ENCODE peak calls at places on chromosomes 13 and 19, in eight cellular contexts. D, A, J, C, F, K, G and X are unnamed samples.

GRCh38 chr19:41599175-41599966 is 23.4 kb downstream of the CEACAM21 start:
- DNase-seq in F (no peak), D (no peak), C (peak; percentile 60), J (no peak), G (no peak), A (peak; percentile 71), K (no peak), X (no peak)

GRCh38 chr19:52935434-52935833 is 12.2 kb upstream of the ZNF888 start:
- DNase-seq in K (no peak), F (no peak), J (no peak), G (no peak), D (no peak), C (no peak), A (no peak), X (no peak)

GRCh38 chr19:1052349-1052967 is 12.6 kb downstream of the ABCA7 start:
- DNase-seq in K (no peak), G (no peak), C (no peak), F (no peak), A (no peak), D (no peak), J (no peak), X (no peak)

GRCh38 chr19:50719566-50719965 is at the start of gene SHANK1:
- DNase-seq in A (peak; percentile 80), F (no peak), G (no peak), K (no peak), C (peak; percentile 85), D (no peak), J (no peak), X (no peak)

GRCh38 chr19:58394821-58395219 is 636 bp upstream of the RNF225 start:
- DNase-seq in F (no peak), A (no peak), G (no peak), K (no peak), C (no peak), D (no peak), J (no peak), X (no peak)

GRCh38 chr19:47239610-47240296 is 8.8 kb upstream of the BBC3 start:
- DNase-seq in D (peak; percentile 53), A (peak; percentile 87), F (no peak), G (no peak), C (peak; percentile 84), J (peak; percentile 66), K (peak; percentile 62), X (no peak)

GRCh38 chr19:6717441-6717971 is 2.9 kb downstream of the C3 start:
- DNase-seq in G (no peak), K (no peak), C (peak; percentile 38), F (no peak), J (no peak), D (no peak), A (no peak), X (no peak)

GRCh38 chr13:41061914-41062837 is 867 bp downstream of the WBP4 start:
- DNase-seq in G (no peak), J (no peak), F (no peak), D (no peak), A (no peak), K (no peak), C (peak; percentile 76), X (no peak)

GRCh38 chr19:35521124-35521743 is 6.9 kb downstream of the SBSN start:
- DNase-seq in D (no peak), F (no peak), A (peak; percentile 69), G (no peak), K (no peak), J (no peak), C (peak; percentile 70), X (no peak)

GRCh38 chr13:113291129-113291528 is 5.9 kb upstream of the LAMP1 start:
- DNase-seq in D (no peak), J (no peak), C (no peak), K (no peak), A (no peak), G (no peak), F (no peak), X (no peak)

GRCh38 chr13:102825921-102826706 is 19.7 kb upstream of the ERCC5 start:
- DNase-seq in C (peak; percentile 28), D (no peak), J (no peak), F (no peak), K (no peak), A (no peak), G (no peak), X (no peak)

GRCh38 chr13:97600438-97601080 is 166.6 kb downstream of the RAP2A start:
- DNase-seq in D (no peak), F (no peak), C (no peak), J (no peak), K (no peak), G (no peak), A (no peak), X (no peak)

GRCh38 chr13:32587014-32587773 is 942 bp downstream of the PDS5B start:
- DNase-seq in A (peak; percentile 82), G (peak; percentile 59), F (peak; percentile 75), C (peak; percentile 76), K (peak; percentile 85), D (peak; percentile 44), J (peak; percentile 70), X (peak; percentile 73)

GRCh38 chr13:37491661-37492060 is 106.9 kb downstream of the POSTN start:
- DNase-seq in A (no peak), G (no peak), F (no peak), J (no peak), K (no peak), D (no peak), C (no peak), X (no peak)

GRCh38 chr19:53308339-53308811 is 25.2 kb upstream of the ZNF845 start:
- DNase-seq in K (peak; percentile 17), F (no peak), C (peak; percentile 96), G (no peak), D (no peak), A (peak; percentile 90), J (no peak), X (no peak)

GRCh38 chr19:31349160-31349881 is at the start of gene TSHZ3:
- DNase-seq in D (peak; percentile 44), F (peak; percentile 67), J (peak; percentile 91), K (peak; percentile 50), G (no peak), C (peak; percentile 85), A (peak; percentile 89), X (peak; percentile 76)

GRCh38 chr13:73618275-73618865 is 515.8 kb downstream of the KLF12 start:
- DNase-seq in D (no peak), C (peak; percentile 13), F (peak; percentile 66), G (no peak), A (no peak), K (peak; percentile 34), J (no peak), X (no peak)

DNA sequence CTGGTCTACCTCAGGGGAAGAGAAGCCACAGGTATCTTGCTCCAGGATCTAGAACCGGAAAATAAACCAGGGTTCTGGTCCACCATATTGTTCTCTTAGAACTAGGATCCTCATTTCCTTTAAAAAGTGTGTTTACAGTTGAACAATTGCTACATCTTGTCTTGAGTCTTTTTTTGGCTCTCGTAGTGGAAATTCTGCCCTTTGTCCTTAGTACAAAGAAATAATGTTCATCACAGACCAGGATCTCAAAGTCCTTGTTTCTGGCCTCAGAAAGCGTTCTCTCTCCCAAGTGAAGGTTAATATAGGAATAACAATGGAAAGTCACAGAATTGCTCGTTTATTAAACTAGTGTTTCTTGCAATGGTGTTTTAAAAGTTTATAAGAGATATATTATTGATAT is 20.8 kb downstream of the KLF2 start:
- DNase-seq in J (no peak), C (no peak), F (no peak), G (no peak), K (no peak), A (no peak), D (no peak), X (no peak)
- H3K27ac ChIP-seq in J (peak overlapping the region; percentile 64), C (no peak overlapping the region), F (no peak overlapping the region), G (no peak overlapping the region), K (no peak overlapping the region), A (no peak overlapping the region), D (no peak overlapping the region), X (no peak overlapping the region)

DNA sequence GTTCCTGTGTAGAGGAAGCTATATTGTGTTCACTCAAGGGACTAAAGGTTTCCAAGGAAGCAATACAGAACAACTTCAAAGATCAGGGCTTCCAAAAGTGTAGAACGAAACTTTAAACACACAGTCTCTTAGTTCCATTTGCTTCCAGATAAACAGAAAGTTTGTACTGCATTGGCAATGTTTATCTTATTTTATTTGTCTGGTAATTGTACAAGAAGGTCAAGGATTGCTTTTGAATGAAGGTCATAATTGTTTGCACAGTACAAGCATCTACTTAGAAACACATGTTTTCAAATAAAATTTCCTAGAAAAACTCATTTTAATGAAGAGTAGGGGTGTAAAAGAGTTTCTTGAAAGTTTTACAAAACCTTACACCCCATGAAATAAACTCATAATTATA is 712.7 kb upstream of the SGCG start:
- DNase-seq in J (no peak), G (no peak), K (no peak), A (no peak), F (no peak), C (no peak), D (no peak), X (no peak)
- H3K27ac ChIP-seq in J (no peak overlapping the region), G (no peak overlapping the region), K (no peak overlapping the region), A (no peak overlapping the region), F (no peak overlapping the region), C (no peak overlapping the region), D (no peak overlapping the region), X (no peak overlapping the region)

GRCh38 chr19:8490873-8491272 is 11.6 kb downstream of the PRAM1 start:
- DNase-seq in D (no peak), J (no peak), K (no peak), G (no peak), F (no peak), C (no peak), A (no peak), X (no peak)

GRCh38 chr19:8488351-8488750 is 14.1 kb downstream of the PRAM1 start:
- DNase-seq in F (no peak), J (no peak), A (no peak), G (no peak), D (no peak), C (no peak), K (no peak), X (no peak)

GRCh38 chr19:8491574-8491973 is 10.9 kb downstream of the PRAM1 start:
- DNase-seq in K (no peak), G (no peak), J (no peak), C (peak; percentile 65), A (peak; percentile 70), F (no peak), D (no peak), X (no peak)

GRCh38 chr19:8490395-8490760 is 12.1 kb downstream of the PRAM1 start:
- DNase-seq in K (no peak), F (no peak), C (peak; percentile 36), A (no peak), J (no peak), G (no peak), D (no peak), X (no peak)

GRCh38 chr19:8489591-8490394 is 12.6 kb downstream of the PRAM1 start:
- DNase-seq in G (no peak), A (peak; percentile 66), K (no peak), J (no peak), C (peak; percentile 58), D (no peak), F (no peak), X (no peak)
- H3K27ac ChIP-seq in G (peak overlapping the region; percentile 63), A (peak overlapping the region; percentile 61), K (no peak overlapping the region), J (no peak overlapping the region), C (peak overlapping the region; percentile 88), D (no peak overlapping the region), F (no peak overlapping the region), X (no peak overlapping the region)

DNA sequence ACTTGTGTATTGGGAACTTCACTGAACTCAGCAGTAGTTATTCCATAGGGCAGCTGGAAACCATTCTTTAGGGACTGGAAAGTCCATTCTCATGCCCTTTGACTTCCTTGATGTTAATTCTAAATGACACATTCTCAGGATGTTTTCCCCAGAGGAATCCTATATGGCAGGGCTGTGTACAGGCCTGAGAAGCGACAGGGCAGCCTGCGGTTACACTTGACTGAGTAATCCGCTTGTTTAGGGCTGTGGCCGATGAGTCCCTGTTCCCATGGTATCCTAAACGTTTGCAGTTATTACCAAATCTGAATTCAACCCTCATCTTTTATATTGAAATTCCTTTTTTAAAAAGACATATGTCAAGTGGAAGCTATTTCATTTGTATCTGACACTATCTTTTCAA is 83.5 kb downstream of the COL4A2 start:
- DNase-seq in K (no peak), J (peak; percentile 16), F (no peak), C (no peak), D (no peak), G (no peak), A (no peak), X (no peak)
- H3K27ac ChIP-seq in K (no peak overlapping the region), J (peak overlapping the region; percentile 96), F (no peak overlapping the region), C (no peak overlapping the region), D (no peak overlapping the region), G (peak overlapping the region; percentile 2), A (no peak overlapping the region), X (no peak overlapping the region)